ENCODE peak calls at places on chromosomes 12 and 14, in five cellular contexts. D is tibial artery, M is mammary epithelial cell, Q is BE2C, O is GM23338. X is an unnamed sample. For H3K4me1, the result is how much of the 10 kb centered on the place peaks cover.

GRCh38 chr12:116619246-116619645 is 60.1 kb downstream of the MAP1LC3B2 start:
- DNase-seq in Q (no peak), M (no peak), O (no peak), D (no peak), X (no peak)

GRCh38 chr14:100147181-100147631 is 12.2 kb downstream of the DEGS2 start:
- DNase-seq in D (no peak), O (no peak), M (no peak), Q (no peak), X (peak)

GRCh38 chr12:117084405-117085317 is 14.6 kb downstream of the TESC start:
- DNase-seq in D (no peak), M (no peak), Q (no peak), O (no peak), X (no peak)

GRCh38 chr12:46387697-46388096 is 15.1 kb upstream of the SLC38A2 start:
- DNase-seq in Q (no peak), M (no peak), D (no peak), O (peak), X (no peak)

GRCh38 chr12:23055004-23055403 is 430.0 kb downstream of the ETNK1 start:
- DNase-seq in D (no peak), Q (peak), O (peak), M (peak), X (no peak)

GRCh38 chr14:104090071-104090748 is 4.7 kb downstream of the ASPG start:
- DNase-seq in M (no peak), O (no peak), D (peak), Q (no peak), X (no peak)

GRCh38 chr12:104906695-104907094 is 51.4 kb downstream of the SLC41A2 start:
- DNase-seq in M (no peak), O (no peak), Q (no peak), D (no peak), X (no peak)

GRCh38 chr12:117192057-117192456 is 1.8 kb upstream of the FBXO21 start:
- DNase-seq in Q (no peak), M (no peak), D (no peak), O (peak), X (no peak)

GRCh38 chr12:117362391-117362790 is 965 bp upstream of the NOS1 start:
- DNase-seq in O (no peak), D (no peak), Q (no peak), M (no peak), X (no peak)

GRCh38 chr12:6722863-6723262 is 983 bp upstream of the COPS7A start:
- DNase-seq in Q (no peak), D (no peak), M (no peak), O (no peak), X (no peak)

DNA sequence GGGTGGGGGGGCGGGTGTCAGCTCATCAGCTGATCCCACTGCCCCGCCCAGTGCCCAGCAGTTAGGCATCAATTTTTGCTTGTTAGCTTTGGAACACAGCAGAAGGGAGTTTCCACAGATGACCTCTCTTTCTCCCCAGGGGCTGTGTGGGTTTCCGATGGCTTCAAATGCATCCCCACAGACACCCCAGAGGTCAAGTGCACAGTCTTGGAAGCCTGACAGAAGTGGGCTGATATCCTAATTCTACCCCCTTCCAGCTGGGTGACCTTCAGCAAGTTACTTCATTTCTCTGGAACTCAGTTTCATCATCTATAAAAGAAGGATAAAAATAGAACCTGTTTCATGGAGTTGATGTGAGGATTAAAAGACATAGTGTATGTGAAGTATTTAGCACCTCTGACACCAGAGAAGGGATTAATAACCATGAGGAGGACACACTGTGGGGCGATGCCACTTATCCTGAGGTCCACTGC is 22.0 kb downstream of the TTC9 start:
- DNase-seq in D (no peak), O (no peak), Q (no peak), M (no peak), X (no peak)
- H3K4me3 ChIP-seq in D (no peak), O (no peak), Q (no peak), M (no peak), X (no peak)

GRCh38 chr14:20627337-20628032 is 14.0 kb downstream of the OR6S1 start:
- DNase-seq in Q (no peak), M (peak), D (no peak), O (no peak), X (no peak)
- H3K4me1 ChIP-seq in Q (under half), M (under half), D (under half), O (under half), X (under half)

GRCh38 chr12:95203477-95203843 is 13.8 kb downstream of the FGD6 start:
- DNase-seq in M (no peak), O (no peak), D (no peak), Q (no peak), X (no peak)
- H3K4me3 ChIP-seq in M (peak), O (peak), D (no peak), Q (no peak), X (no peak)

GRCh38 chr14:54651018-54651351 is 84.1 kb downstream of the SAMD4A start:
- DNase-seq in O (no peak), M (no peak), D (no peak), Q (no peak), X (no peak)

GRCh38 chr14:54652890-54653201 is 85.9 kb downstream of the SAMD4A start:
- DNase-seq in M (no peak), D (no peak), Q (no peak), O (no peak), X (no peak)

GRCh38 chr14:54652188-54652889 is 85.4 kb downstream of the SAMD4A start:
- DNase-seq in M (peak), Q (no peak), D (peak), O (peak), X (no peak)

GRCh38 chr14:54650331-54651017 is 83.5 kb downstream of the SAMD4A start:
- DNase-seq in O (peak), Q (no peak), M (peak), D (peak), X (no peak)

GRCh38 chr14:54651649-54652048 is 84.7 kb downstream of the SAMD4A start:
- DNase-seq in D (no peak), M (peak), O (no peak), Q (no peak), X (no peak)
- H3K4me1 ChIP-seq in D (half or more), M (under half), O (under half), Q (under half), X (under half)

GRCh38 chr12:113060336-113060960 is 3.9 kb downstream of the DTX1 start:
- DNase-seq in O (no peak), D (no peak), M (no peak), Q (no peak), X (no peak)
- H3K4me3 ChIP-seq in O (no peak), D (no peak), M (no peak), Q (no peak), X (no peak)

DNA sequence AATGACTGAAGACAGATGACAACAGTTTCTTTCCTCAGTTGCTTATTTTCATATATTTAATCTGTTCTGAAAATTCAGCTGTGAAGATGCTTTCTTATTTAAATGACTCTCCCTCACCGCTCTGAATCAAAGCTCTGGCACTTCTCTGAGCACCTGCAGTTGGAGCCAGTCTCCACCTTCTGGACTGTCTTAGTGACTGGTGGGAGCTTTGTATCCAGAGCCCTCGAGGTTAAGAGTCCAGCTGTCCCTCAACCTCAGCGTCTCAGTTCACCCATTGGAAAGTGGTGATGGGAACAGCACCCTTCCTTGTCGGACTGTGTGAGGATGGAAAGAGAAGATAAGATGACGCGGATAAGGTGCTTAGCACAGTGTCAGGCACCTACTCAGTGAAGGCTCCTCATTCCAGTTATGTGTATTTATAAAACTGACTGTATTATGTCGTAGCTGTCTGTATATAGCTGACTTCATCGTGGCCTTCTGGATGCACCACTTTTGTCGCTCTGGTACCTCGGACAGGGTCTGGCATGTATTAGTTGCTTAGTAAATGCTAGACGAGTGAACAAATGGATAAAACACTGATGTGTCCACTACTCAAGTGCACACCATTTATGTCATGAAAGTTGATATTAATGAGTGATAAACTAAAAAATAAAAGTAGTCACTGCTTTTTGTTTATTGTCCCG is 34.5 kb downstream of the ELK3 start:
- DNase-seq in Q (no peak), O (no peak), M (no peak), D (no peak), X (no peak)
- H3K4me1 ChIP-seq in Q (under half), O (under half), M (under half), D (under half), X (under half)

GRCh38 chr12:8648598-8649205 is 13.9 kb downstream of the MFAP5 start:
- DNase-seq in D (no peak), O (no peak), M (no peak), Q (no peak), X (no peak)
- H3K4me3 ChIP-seq in D (no peak), O (no peak), M (no peak), Q (no peak), X (no peak)

X was measured in effector memory CD4-positive, alpha-beta T cell.